ENCODE peak calls at places on chromosome 3, in five cellular contexts. W is GM10248; C is B cell; P is stimulated activated CD4-positive, alpha-beta T cell treated with anti-CD3 and anti-CD28 coated beads, Interleukin-2, amount 100 ng/mL, for 48 hours; R is T-cell. H is an unnamed sample.

GRCh38 chr3:126527006-126527405 is 3.1 kb downstream of the CHST13 start:
- DNase-seq in P (no peak), W (no peak), R (no peak), C (no peak), H (no peak)

GRCh38 chr3:78277793-78278192 is 1237.9 kb downstream of the ROBO2 start:
- DNase-seq in W (no peak), C (no peak), R (no peak), P (no peak), H (no peak)

GRCh38 chr3:129723558-129724324 is 117.3 kb upstream of the PLXND1 start:
- DNase-seq in C (no peak), R (no peak), W (no peak), P (no peak), H (no peak)

GRCh38 chr3:146148468-146148931 is 12.5 kb downstream of the PLOD2 start:
- DNase-seq in R (no peak), W (no peak), C (no peak), P (no peak), H (no peak)

GRCh38 chr3:153614563-153614962 is 452.5 kb downstream of the RAP2B start:
- DNase-seq in C (no peak), W (no peak), R (no peak), P (no peak), H (no peak)

GRCh38 chr3:17473761-17474160 is 268.7 kb downstream of the TBC1D5 start:
- DNase-seq in P (no peak), R (no peak), C (no peak), W (no peak), H (no peak)

GRCh38 chr3:194086251-194087075 is 49.5 kb upstream of the HES1 start:
- DNase-seq in C (no peak), P (no peak), W (no peak), R (no peak), H (no peak)

GRCh38 chr3:3038201-3038991 is 71.8 kb downstream of the IL5RA start:
- DNase-seq in W (no peak), C (no peak), P (no peak), R (no peak), H (no peak)

GRCh38 chr3:197753263-197753662 is 3.6 kb downstream of the FYTTD1 start:
- DNase-seq in R (no peak), W (no peak), P (no peak), C (no peak), H (no peak)